ENCODE peak calls at places on chromosomes 11 and 22, in four cellular contexts. U is A549, T is endothelial cell of umbilical vein, X is MM.1S. P is an unnamed sample.

GRCh38 chr11:90220391-90220790 is 2.5 kb downstream of the CHORDC1 start:
- DNase-seq in U (no peak), X (no peak), T (peak), P (peak)

GRCh38 chr22:28930357-28931007 is 47.1 kb downstream of the ZNRF3 start:
- DNase-seq in U (no peak), X (no peak), T (peak), P (no peak)

GRCh38 chr11:126101930-126102283 is 39.2 kb upstream of the CDON start:
- DNase-seq in T (no peak), U (no peak), X (no peak), P (no peak)

GRCh38 chr22:29359469-29359868 is 28.9 kb downstream of the AP1B1 start:
- DNase-seq in U (peak), X (no peak), T (peak), P (peak)

GRCh38 chr22:20001082-20001638 is 15.5 kb downstream of the ARVCF start:
- DNase-seq in X (no peak), T (peak), U (no peak), P (no peak)

GRCh38 chr22:24497879-24498278 is 2.7 kb downstream of the UPB1 start:
- DNase-seq in T (no peak), U (no peak), X (no peak), P (no peak)

GRCh38 chr11:10293423-10294288 is at the start of gene SBF2:
- DNase-seq in X (peak), U (peak), T (peak), P (peak)

GRCh38 chr22:49705631-49706352 is 121.9 kb downstream of the BRD1 start:
- DNase-seq in T (no peak), U (no peak), X (no peak), P (no peak)

GRCh38 chr22:24106385-24107381 is 74.6 kb upstream of the SUSD2 start:
- DNase-seq in X (peak), T (peak), U (no peak), P (no peak)

GRCh38 chr11:109993786-109994185 is 99.4 kb upstream of the ZC3H12C start:
- DNase-seq in T (no peak), X (no peak), U (no peak), P (peak)

GRCh38 chr22:27413702-27414101 is 387.9 kb downstream of the MN1 start:
- DNase-seq in T (no peak), X (no peak), U (no peak), P (no peak)

GRCh38 chr11:41245184-41245583 is 214.3 kb downstream of the LRRC4C start:
- DNase-seq in T (no peak), U (no peak), X (no peak), P (no peak)

GRCh38 chr11:58813693-58814092 is 30.8 kb downstream of the GLYATL2 start:
- DNase-seq in X (no peak), T (no peak), U (peak), P (no peak)

GRCh38 chr22:47200273-47201051 is 438.0 kb downstream of the TBC1D22A start:
- DNase-seq in X (no peak), U (no peak), T (no peak), P (peak)

GRCh38 chr22:19085233-19086043 is 36.8 kb downstream of the DGCR2 start:
- DNase-seq in T (peak), U (peak), X (peak), P (peak)

GRCh38 chr11:112085822-112086421 is 634 bp downstream of the TIMM8B start:
- DNase-seq in T (no peak), X (peak), U (peak), P (peak)

GRCh38 chr11:28757725-28758515 is 649.7 kb downstream of the METTL15 start:
- DNase-seq in X (no peak), U (peak), T (peak), P (peak)

GRCh38 chr11:93444671-93445073 is 98.5 kb downstream of the SMCO4 start:
- DNase-seq in T (no peak), U (no peak), X (no peak), P (peak)

GRCh38 chr22:37803636-37804371 is 3.9 kb upstream of the GCAT start:
- DNase-seq in U (no peak), X (no peak), T (no peak), P (no peak)
- H3K4me2 ChIP-seq in U (peak), X (no peak), T (peak), P (no peak)

DNA sequence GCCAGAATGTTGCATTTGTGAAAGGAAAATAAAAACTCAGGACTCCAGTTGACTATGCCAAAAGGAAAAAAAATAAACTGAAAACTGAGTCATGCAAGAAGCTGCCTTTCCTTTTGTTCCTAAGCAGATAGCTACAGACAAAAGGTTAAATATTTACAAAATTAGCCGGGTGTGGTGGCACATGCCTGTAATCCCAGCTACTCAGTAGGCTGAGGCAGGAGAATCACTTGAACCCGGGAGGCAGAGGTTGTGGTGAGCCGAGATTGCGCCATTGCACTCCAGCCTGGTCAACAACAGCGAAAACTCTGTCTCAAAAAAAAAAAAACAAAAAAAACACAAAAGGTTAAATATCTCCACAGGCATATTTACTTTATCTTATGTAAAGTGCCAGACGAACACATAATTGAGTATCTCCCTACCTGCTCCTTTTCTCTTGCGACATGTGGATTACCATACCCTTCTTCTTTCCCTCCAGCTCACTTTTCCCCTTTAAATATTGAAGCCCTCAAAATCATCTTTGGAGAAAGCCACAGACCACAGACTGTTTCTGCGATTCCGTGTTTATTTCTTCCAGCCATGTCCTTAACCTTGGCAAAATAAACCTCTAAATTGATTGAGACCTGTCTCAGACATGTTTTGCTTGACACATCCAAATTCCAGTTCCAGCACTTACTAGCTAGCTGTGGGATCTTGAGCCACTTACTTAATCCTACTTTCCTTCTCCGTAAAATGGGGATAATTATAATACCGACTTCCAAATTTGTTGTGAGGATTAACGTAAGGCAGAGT is 2.3 kb upstream of the SMPD1 start:
- DNase-seq in U (peak), X (no peak), T (peak), P (peak)
- H3K4me2 ChIP-seq in U (peak), X (no peak), T (peak), P (peak)

DNA sequence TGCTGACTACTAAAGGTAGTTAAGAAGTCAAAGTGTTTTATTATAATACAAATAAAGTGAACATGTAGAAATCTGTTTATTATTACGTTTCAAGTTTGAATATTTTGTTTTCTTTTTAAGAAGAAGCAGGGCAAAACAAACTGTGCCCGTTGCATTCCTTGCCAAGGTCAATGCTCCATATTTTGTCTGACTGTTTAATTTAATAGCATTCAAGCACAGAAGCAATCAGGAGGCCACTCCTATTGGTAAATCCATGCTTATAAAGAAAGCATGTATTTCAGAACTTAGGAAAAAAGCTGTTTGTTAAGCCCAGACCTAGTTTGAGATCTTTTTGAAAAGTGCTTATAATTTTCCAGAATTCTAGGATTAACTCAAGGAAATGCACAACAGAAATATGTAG is 51.6 kb downstream of the ARHGAP42 start:
- DNase-seq in U (no peak), X (no peak), T (peak), P (no peak)
- H3K4me2 ChIP-seq in U (peak), X (no peak), T (no peak), P (no peak)

GRCh38 chr22:41915035-41915782 is at the start of gene SHISA8:
- DNase-seq in X (peak), U (no peak), T (peak), P (peak)
- H3K4me2 ChIP-seq in X (peak), U (peak), T (no peak), P (peak)

DNA sequence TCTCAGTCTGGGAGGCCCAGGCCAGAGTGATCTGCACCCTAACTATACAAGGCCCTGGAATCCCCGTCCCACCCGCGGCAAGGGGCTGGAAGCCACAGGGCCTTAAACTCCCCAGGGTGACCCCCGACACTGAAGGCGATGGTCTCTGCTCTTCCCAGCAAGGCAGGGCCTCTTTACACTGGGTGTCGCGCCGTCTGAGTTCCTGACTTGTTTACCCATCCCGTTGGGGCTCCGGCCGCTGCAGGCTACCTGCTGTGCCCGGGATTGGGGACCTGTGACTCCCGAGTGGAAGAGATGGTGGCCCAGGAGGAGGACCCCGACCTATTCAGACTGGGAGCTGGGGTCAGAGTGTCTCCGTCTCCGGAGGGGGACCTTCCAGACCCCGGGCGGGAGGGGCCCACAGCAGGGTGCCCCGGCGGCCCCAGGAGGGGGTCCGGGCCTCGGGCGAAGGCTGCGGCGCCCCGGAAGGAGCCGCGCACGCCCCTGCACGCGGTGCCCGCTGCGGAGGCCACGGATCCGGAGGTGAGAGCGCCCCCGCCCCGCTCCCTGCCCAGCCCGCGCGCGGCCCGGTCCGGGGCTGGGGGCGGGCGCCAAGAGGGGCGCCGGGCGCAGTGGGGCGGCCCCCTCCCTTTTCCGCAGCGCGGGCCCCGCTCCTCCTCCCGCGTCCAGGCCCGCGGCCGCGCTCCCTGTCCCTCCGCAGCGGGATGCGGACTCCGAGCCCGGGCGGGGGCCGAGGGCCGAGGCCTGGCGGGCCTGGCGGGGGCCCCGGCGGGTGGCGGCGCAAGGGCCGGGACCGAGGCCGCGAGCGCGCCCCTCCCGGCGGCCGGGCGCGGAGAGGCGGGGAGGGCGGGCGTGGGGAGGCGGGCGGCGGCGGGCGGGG is 534 bp upstream of the MPPED1 start:
- DNase-seq in U (no peak), T (no peak), X (no peak), P (no peak)
- H3K4me2 ChIP-seq in U (peak), T (no peak), X (no peak), P (no peak)

GRCh38 chr11:119317592-119318239 is 786 bp upstream of the MCAM start:
- DNase-seq in U (no peak), X (no peak), T (no peak), P (no peak)

GRCh38 chr11:119319136-119319701 is 2.3 kb upstream of the MCAM start:
- DNase-seq in T (no peak), U (no peak), X (no peak), P (no peak)

GRCh38 chr11:119316729-119317591 is at the start of gene MCAM:
- DNase-seq in U (no peak), X (no peak), T (peak), P (peak)

GRCh38 chr11:119319702-119320592 is 3.0 kb upstream of the MCAM start:
- DNase-seq in T (peak), U (no peak), X (no peak), P (no peak)

DNA sequence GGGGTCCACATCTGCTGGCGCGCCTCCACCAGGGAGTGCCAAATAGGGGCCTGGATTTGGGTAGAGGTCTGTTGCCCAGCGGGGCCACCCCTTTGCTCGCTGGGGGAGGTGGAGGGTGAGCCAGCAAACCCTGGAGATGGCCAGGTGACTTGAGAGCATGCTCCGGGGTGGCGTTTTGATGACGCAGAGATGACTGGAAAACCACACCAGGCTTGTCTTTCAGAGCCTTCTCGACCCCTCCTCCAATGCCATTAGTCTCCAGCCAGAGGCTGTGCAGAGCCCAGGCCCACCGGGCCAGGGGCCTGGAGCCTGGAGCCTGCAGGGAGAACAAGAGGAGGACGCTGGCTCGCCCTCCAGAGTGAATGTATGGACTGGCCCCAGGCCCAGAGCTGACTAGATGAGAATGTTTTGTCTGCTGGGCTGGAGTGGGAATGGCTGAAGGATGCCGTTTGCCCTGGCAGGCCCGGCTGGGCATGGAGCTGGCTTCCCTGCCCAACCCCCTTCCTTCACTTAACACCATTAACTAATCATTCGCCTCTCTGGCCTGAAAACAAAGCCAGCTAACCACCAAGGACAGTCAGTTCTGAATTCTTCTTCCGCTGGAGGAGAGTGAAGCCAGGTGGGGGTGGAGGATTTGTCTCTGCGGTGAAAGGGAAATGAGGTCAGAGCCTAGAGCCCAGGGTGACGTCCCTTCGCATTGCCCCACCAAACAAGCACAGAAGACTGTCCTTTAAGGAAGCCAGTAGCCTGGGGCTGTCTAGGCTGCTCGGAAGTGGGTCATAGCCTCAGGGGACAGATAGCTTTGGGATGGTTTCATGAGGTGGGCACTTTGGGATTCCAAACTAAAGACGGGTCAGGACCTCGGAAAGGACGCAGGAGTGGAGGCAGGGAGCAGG is 1.6 kb upstream of the MCAM start:
- DNase-seq in U (no peak), T (peak), X (no peak), P (peak)
- H3K4me2 ChIP-seq in U (peak), T (peak), X (no peak), P (peak)

GRCh38 chr11:27697679-27698275 is 2.5 kb downstream of the BDNF start:
- DNase-seq in U (no peak), T (peak), X (no peak), P (peak)

GRCh38 chr11:27698872-27699241 is 1.4 kb downstream of the BDNF start:
- DNase-seq in U (peak), T (peak), X (peak), P (peak)

GRCh38 chr11:27694992-27695391 is 5.3 kb downstream of the BDNF start:
- DNase-seq in U (peak), T (peak), X (no peak), P (peak)

GRCh38 chr11:27696112-27696511 is 4.1 kb downstream of the BDNF start:
- DNase-seq in X (no peak), U (no peak), T (peak), P (peak)

DNA sequence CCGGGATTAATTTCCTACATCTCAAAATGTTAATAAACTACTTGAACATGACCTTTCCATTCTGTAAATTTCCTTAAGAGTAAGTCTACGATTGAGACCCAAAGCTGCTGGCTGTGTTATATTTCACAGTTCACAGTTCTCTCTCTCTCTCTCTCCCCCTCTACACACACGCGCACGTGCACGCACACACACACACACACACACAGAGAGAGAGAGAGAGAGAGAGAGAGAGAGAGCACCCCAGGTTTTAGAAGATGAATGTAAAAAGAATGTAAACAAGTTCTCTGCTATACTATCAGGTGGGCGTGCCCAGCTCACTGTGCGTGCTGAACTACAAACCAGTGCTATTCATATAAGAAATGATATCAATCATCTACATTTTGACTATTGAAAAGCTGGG is 3.3 kb downstream of the BDNF start:
- DNase-seq in T (peak), U (no peak), X (no peak), P (no peak)
- H3K4me2 ChIP-seq in T (peak), U (peak), X (no peak), P (peak)

GRCh38 chr11:12224537-12224893 is 114.1 kb downstream of the MICAL2 start:
- DNase-seq in X (peak), T (peak), U (no peak), P (no peak)
- H3K4me2 ChIP-seq in X (peak), T (no peak), U (no peak), P (no peak)

GRCh38 chr11:20597924-20598484 is 1.4 kb upstream of the SLC6A5 start:
- DNase-seq in U (no peak), T (no peak), X (no peak), P (no peak)

GRCh38 chr11:20597137-20597923 is 2.1 kb upstream of the SLC6A5 start:
- DNase-seq in T (no peak), X (no peak), U (no peak), P (no peak)

GRCh38 chr11:20598487-20598886 is 921 bp upstream of the SLC6A5 start:
- DNase-seq in U (no peak), T (no peak), X (no peak), P (no peak)

GRCh38 chr11:20601221-20601914 is 2.0 kb downstream of the SLC6A5 start:
- DNase-seq in U (no peak), T (no peak), X (no peak), P (no peak)

GRCh38 chr11:20599424-20600346 is at the start of gene SLC6A5:
- DNase-seq in U (peak), X (peak), T (peak), P (peak)
- H3K4me2 ChIP-seq in U (peak), X (no peak), T (no peak), P (no peak)

GRCh38 chr11:128463975-128464374 is 123.4 kb downstream of the ETS1 start:
- DNase-seq in T (no peak), U (no peak), X (no peak), P (no peak)
- H3K4me2 ChIP-seq in T (no peak), U (no peak), X (no peak), P (peak)

P was measured in GM23248.